ENCODE peak calls at places on chromosomes 7 and 10, in five cellular contexts. W is cardiac muscle cell, S is T-helper 9 cell, K is T-helper 2 cell, G is AG09319. T is an unnamed sample.

GRCh38 chr10:26879744-26880143 is 19.0 kb upstream of the ABI1 start:
- DNase-seq in G (no peak), S (no peak), W (peak; percentile 16), K (no peak), T (no peak)

GRCh38 chr7:26329520-26330269 is 38.0 kb downstream of the SNX10 start:
- DNase-seq in S (no peak), K (no peak), W (no peak), G (no peak), T (no peak)

GRCh38 chr7:66183700-66184099 is 21.4 kb upstream of the TPST1 start:
- DNase-seq in W (no peak), K (no peak), G (peak; percentile 76), S (no peak), T (peak; percentile 75)

GRCh38 chr10:73553316-73553715 is 37.8 kb downstream of the USP54 start:
- DNase-seq in S (no peak), K (no peak), G (no peak), W (no peak), T (no peak)

GRCh38 chr7:47534322-47535032 is 47.4 kb downstream of the TNS3 start:
- DNase-seq in S (no peak), K (no peak), G (no peak), W (no peak), T (no peak)

GRCh38 chr10:127797339-127797738 is 60.4 kb downstream of the FOXI2 start:
- DNase-seq in S (no peak), W (no peak), K (no peak), G (no peak), T (no peak)

GRCh38 chr7:137579913-137580640 is 236.5 kb upstream of the PTN start:
- DNase-seq in K (no peak), G (no peak), S (no peak), W (no peak), T (no peak)

GRCh38 chr10:35324196-35324595 is 12.1 kb upstream of the CCNY start:
- DNase-seq in G (no peak), K (no peak), S (no peak), W (no peak), T (peak; percentile 16)

GRCh38 chr7:64951250-64951848 is 39.5 kb downstream of the ZNF117 start:
- DNase-seq in G (peak; percentile 1), K (peak; percentile 12), S (no peak), W (peak; percentile 56), T (peak; percentile 17)

GRCh38 chr7:157782041-157782440 is 445.2 kb downstream of the DNAJB6 start:
- DNase-seq in S (no peak), W (no peak), K (no peak), G (no peak), T (no peak)

GRCh38 chr7:26855421-26855820 is 9.0 kb downstream of the SKAP2 start:
- DNase-seq in W (no peak), S (no peak), G (no peak), K (no peak), T (no peak)

GRCh38 chr10:126437661-126438406 is 49.6 kb upstream of the ADAM12 start:
- DNase-seq in G (no peak), W (no peak), K (no peak), S (no peak), T (no peak)

GRCh38 chr7:21338728-21339164 is 89.1 kb upstream of the SP4 start:
- DNase-seq in W (no peak), K (peak; percentile 49), S (no peak), G (no peak), T (no peak)

GRCh38 chr7:22173884-22174573 is 182.9 kb downstream of the RAPGEF5 start:
- DNase-seq in W (no peak), G (no peak), K (no peak), S (no peak), T (no peak)

GRCh38 chr10:103188853-103189252 is 4.2 kb downstream of the NT5C2 start:
- DNase-seq in W (no peak), G (no peak), K (no peak), S (no peak), T (no peak)

GRCh38 chr7:86833360-86833759 is 189.7 kb downstream of the GRM3 start:
- DNase-seq in G (no peak), W (no peak), K (no peak), S (no peak), T (no peak)

GRCh38 chr7:37201003-37201875 is 247.4 kb downstream of the ELMO1 start:
- DNase-seq in W (peak; percentile 91), S (peak; percentile 21), G (peak; percentile 46), K (peak; percentile 4), T (peak; percentile 31)

GRCh38 chr10:131547129-131547799 is 235.7 kb upstream of the TCERG1L start:
- DNase-seq in W (no peak), K (no peak), G (no peak), S (no peak), T (no peak)

GRCh38 chr10:47038881-47039557 is 127.8 kb downstream of the PTPN20 start:
- DNase-seq in S (no peak), W (peak; percentile 56), G (no peak), K (no peak), T (no peak)

GRCh38 chr10:87661861-87662785 is 2.4 kb downstream of the PAPSS2 start:
- DNase-seq in K (no peak), W (no peak), G (no peak), S (no peak), T (no peak)

GRCh38 chr7:132125096-132125495 is 451.2 kb downstream of the PLXNA4 start:
- DNase-seq in W (no peak), G (no peak), S (no peak), K (no peak), T (no peak)

GRCh38 chr7:45890902-45891461 is 2.7 kb downstream of the IGFBP1 start:
- DNase-seq in W (peak; percentile 45), S (no peak), G (no peak), K (no peak), T (no peak)

GRCh38 chr7:86643478-86644281 is at the start of gene GRM3:
- DNase-seq in W (peak; percentile 88), K (no peak), G (no peak), S (no peak), T (no peak)